ENCODE peak calls at places on chromosomes 12 and 14, in four cellular contexts. Q, F, P and L are unnamed samples.

GRCh38 chr12:71371132-71371531 is 68.5 kb upstream of the LGR5 start:
- DNase-seq in F (no peak), Q (no peak), P (peak), L (no peak)

GRCh38 chr12:115190191-115190590 is 506.2 kb upstream of the TBX3 start:
- DNase-seq in Q (no peak), F (no peak), P (no peak), L (no peak)

GRCh38 chr12:23621910-23622309 is 327.6 kb downstream of the SOX5 start:
- DNase-seq in F (no peak), Q (no peak), P (no peak), L (no peak)

GRCh38 chr14:54759982-54760585 is 142.5 kb downstream of the GCH1 start:
- DNase-seq in Q (no peak), F (no peak), P (no peak), L (no peak)

GRCh38 chr12:54932691-54933090 is 51.9 kb downstream of the TESPA1 start:
- DNase-seq in F (no peak), Q (no peak), P (no peak), L (no peak)

GRCh38 chr12:2057041-2057792 is 4.4 kb downstream of the CACNA1C start:
- DNase-seq in P (peak), Q (peak), F (no peak), L (peak)

GRCh38 chr12:73598626-73599025 is 939.0 kb upstream of the ATXN7L3B start:
- DNase-seq in F (no peak), P (no peak), Q (no peak), L (no peak)

GRCh38 chr12:23666866-23667265 is 282.6 kb downstream of the SOX5 start:
- DNase-seq in P (no peak), F (no peak), Q (no peak), L (no peak)

GRCh38 chr12:31650927-31651326 is 8.6 kb upstream of the ETFBKMT start:
- DNase-seq in P (no peak), Q (no peak), F (peak), L (no peak)

GRCh38 chr14:22268875-22269274 is 320.1 kb downstream of the DAD1 start:
- DNase-seq in Q (no peak), F (no peak), P (no peak), L (no peak)

GRCh38 chr14:65927871-65928270 is 515.3 kb downstream of the FUT8 start:
- DNase-seq in Q (no peak), P (no peak), F (no peak), L (no peak)

GRCh38 chr12:42070056-42070455 is 74.6 kb downstream of the GXYLT1 start:
- DNase-seq in F (no peak), Q (no peak), P (no peak), L (no peak)

GRCh38 chr12:113152835-113153814 is 3.6 kb downstream of the CFAP73 start:
- DNase-seq in P (peak), Q (peak), F (peak), L (peak)

GRCh38 chr14:78836777-78837176 is 666.6 kb downstream of the NRXN3 start:
- DNase-seq in F (peak), Q (no peak), P (peak), L (peak)

GRCh38 chr14:75559451-75560187 is 18.8 kb upstream of the FLVCR2 start:
- DNase-seq in F (peak), P (peak), Q (no peak), L (peak)

GRCh38 chr14:52307376-52307775 is 6.7 kb upstream of the PTGER2 start:
- DNase-seq in P (no peak), F (no peak), Q (no peak), L (no peak)

GRCh38 chr12:129847063-129847462 is 56.8 kb downstream of the TMEM132D start:
- DNase-seq in F (no peak), Q (no peak), P (no peak), L (no peak)

GRCh38 chr14:68464716-68465115 is 328.2 kb downstream of the ZFP36L1 start:
- DNase-seq in P (no peak), F (peak), Q (no peak), L (no peak)

GRCh38 chr12:101570022-101570421 is 24.7 kb upstream of the MYBPC1 start:
- DNase-seq in Q (no peak), P (peak), F (no peak), L (peak)

GRCh38 chr14:91866061-91866460 is 1.3 kb downstream of the TC2N start:
- DNase-seq in P (peak), Q (no peak), F (no peak), L (no peak)
- TF ChIP-seq CTCF in P (no peak), Q (no peak), F (no peak), L (no peak)

GRCh38 chr14:27528328-27528727 is 930.5 kb upstream of the NOVA1 start:
- DNase-seq in P (peak), F (no peak), Q (no peak), L (no peak)
- TF ChIP-seq CTCF in P (peak), F (no peak), Q (no peak), L (no peak)

DNA sequence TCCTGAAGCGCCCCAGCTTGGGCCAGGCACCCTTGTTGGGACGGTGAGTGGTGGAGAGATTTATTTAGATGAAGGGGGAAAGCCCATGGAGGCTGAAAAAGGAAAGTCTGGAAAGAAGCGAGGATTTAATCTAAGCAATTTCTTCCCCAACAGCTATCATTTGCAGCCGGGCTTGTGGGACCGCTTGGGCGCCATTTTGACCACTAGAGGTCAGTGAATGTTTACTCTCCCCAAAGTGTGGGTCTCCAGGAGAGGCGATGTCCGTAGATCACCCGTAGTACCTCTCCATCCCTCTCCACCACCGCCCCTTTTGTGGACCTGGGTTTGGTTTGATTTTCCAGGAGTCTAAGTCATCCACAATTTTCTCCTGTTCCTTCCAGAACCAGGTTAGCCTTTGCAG is 91.2 kb upstream of the PARP11 start:
- DNase-seq in P (peak), Q (no peak), F (no peak), L (peak)
- TF ChIP-seq CTCF in P (peak), Q (peak), F (no peak), L (peak)

GRCh38 chr12:123151679-123152454 is 977 bp upstream of the PITPNM2 start:
- DNase-seq in P (no peak), F (no peak), Q (no peak), L (no peak)
- TF ChIP-seq CTCF in P (no peak), F (no peak), Q (no peak), L (no peak)

DNA sequence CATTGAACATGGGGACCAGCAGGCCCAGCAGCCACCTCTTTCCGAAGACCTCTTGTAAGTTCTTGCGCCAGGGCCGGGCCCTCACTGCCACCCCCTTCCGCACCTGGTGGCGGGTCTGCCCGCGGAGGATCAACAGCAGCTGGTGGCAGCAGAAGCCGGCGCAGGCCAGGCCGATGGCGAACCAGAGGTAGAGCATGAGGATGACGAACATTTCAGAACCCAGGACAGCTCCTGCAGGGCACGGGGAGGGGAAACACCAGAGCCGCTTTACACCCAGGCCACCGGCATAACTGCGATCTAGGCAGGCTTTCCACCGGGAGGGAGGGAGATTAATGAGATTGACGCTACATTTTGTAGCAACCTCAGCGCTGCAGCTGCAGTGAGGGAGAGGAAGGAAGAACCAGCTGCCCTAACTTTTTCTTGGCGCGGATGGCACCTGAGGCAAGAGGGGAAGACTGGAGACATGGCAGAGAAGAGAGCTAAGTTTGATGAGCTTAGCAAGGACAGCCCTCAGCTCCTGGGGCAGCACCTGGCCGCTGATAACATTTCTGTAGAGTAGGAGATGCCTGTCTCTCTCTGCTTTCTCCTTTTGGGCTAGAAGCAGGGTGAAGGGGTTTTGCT is 7.8 kb downstream of the ZDHHC22 start:
- DNase-seq in F (peak), Q (no peak), P (peak), L (peak)
- TF ChIP-seq CTCF in F (no peak), Q (no peak), P (no peak), L (no peak)

GRCh38 chr12:4282892-4283511 is 9.4 kb downstream of the CCND2 start:
- DNase-seq in F (no peak), Q (no peak), P (no peak), L (no peak)
- TF ChIP-seq CTCF in F (no peak), Q (no peak), P (peak), L (peak)

DNA sequence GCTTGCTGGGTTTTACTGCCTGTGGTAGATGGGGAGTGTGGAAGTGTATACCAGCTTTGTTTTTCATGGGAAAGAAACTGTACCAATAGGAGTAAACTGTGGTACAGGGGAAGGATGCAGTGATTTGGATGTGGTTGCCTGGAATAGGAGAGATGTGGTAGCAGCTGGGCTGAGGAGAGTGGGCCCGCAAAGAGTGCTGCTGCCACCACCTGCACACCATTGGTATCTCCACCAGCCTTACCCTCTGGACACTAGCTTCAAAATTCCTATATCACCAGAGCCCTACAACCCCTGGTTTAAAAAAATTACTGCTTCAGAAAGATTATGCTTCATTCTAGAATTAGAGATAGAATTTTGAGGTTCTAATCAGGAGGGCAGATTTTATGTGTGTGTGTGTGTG is 53.6 kb downstream of the AKAP6 start:
- DNase-seq in Q (no peak), P (peak), F (no peak), L (no peak)
- TF ChIP-seq CTCF in Q (peak), P (peak), F (peak), L (no peak)

GRCh38 chr12:106897082-106897481 is 58.6 kb upstream of the TMEM263 start:
- DNase-seq in P (no peak), Q (no peak), F (no peak), L (no peak)
- TF ChIP-seq CTCF in P (no peak), Q (no peak), F (no peak), L (no peak)